ENCODE peak calls at places on chromosomes 4 and X, in nine cellular contexts. One of them, this sample, is unnamed.
A peak's percentile ranks its signal among the peaks of the same experiment; 100 is the strongest.

GRCh38 chrX:71493111-71493613 is 39.7 kb upstream of the OGT start:
- DNase-seq in psoas muscle: no peak
- DNase-seq in activated CD8-positive, alpha-beta memory T cell treated with anti-CD3 and anti-CD28 coated beads for 48 hours: no peak
- DNase-seq in activated T-helper 1 cell treated with Interleukin-2 at 50 U/mL for 16 hours: no peak
- DNase-seq in SW480: no peak
- DNase-seq in foreskin fibroblast: peak; percentile 13
- DNase-seq in GM19239: no peak
- DNase-seq in right atrium auricular region: no peak
- DNase-seq in iris pigment epithelial cell: peak; percentile 33
- DNase-seq in this sample: peak; percentile 22

GRCh38 chr4:91924625-91925024 is 379.1 kb upstream of the GRID2 start:
- DNase-seq in activated CD8-positive, alpha-beta memory T cell treated with anti-CD3 and anti-CD28 coated beads for 48 hours: no peak
- DNase-seq in right atrium auricular region: no peak
- DNase-seq in foreskin fibroblast: no peak
- DNase-seq in SW480: no peak
- DNase-seq in iris pigment epithelial cell: no peak
- DNase-seq in GM19239: no peak
- DNase-seq in psoas muscle: no peak
- DNase-seq in activated T-helper 1 cell treated with Interleukin-2 at 50 U/mL for 16 hours: no peak
- DNase-seq in this sample: no peak

GRCh38 chr4:120517966-120518365 is 404.6 kb downstream of the PRDM5 start:
- DNase-seq in foreskin fibroblast: peak; percentile 81
- DNase-seq in iris pigment epithelial cell: peak; percentile 79
- DNase-seq in right atrium auricular region: peak; percentile 58
- DNase-seq in activated CD8-positive, alpha-beta memory T cell treated with anti-CD3 and anti-CD28 coated beads for 48 hours: no peak
- DNase-seq in psoas muscle: no peak
- DNase-seq in GM19239: no peak
- DNase-seq in activated T-helper 1 cell treated with Interleukin-2 at 50 U/mL for 16 hours: no peak
- DNase-seq in SW480: peak; percentile 4
- DNase-seq in this sample: no peak

GRCh38 chrX:22950278-22951266 is 49.2 kb upstream of the DDX53 start:
- DNase-seq in activated CD8-positive, alpha-beta memory T cell treated with anti-CD3 and anti-CD28 coated beads for 48 hours: no peak
- DNase-seq in psoas muscle: no peak
- DNase-seq in right atrium auricular region: no peak
- DNase-seq in foreskin fibroblast: peak; percentile 88
- DNase-seq in GM19239: no peak
- DNase-seq in activated T-helper 1 cell treated with Interleukin-2 at 50 U/mL for 16 hours: no peak
- DNase-seq in SW480: peak; percentile 7
- DNase-seq in iris pigment epithelial cell: peak; percentile 92
- DNase-seq in this sample: no peak

GRCh38 chr4:153713840-153714239 is 29.8 kb downstream of the TLR2 start:
- DNase-seq in SW480: no peak
- DNase-seq in right atrium auricular region: no peak
- DNase-seq in foreskin fibroblast: peak; percentile 57
- DNase-seq in GM19239: no peak
- DNase-seq in activated CD8-positive, alpha-beta memory T cell treated with anti-CD3 and anti-CD28 coated beads for 48 hours: no peak
- DNase-seq in activated T-helper 1 cell treated with Interleukin-2 at 50 U/mL for 16 hours: no peak
- DNase-seq in psoas muscle: no peak
- DNase-seq in iris pigment epithelial cell: peak; percentile 31
- DNase-seq in this sample: no peak

GRCh38 chr4:175066923-175067627 is 148.9 kb downstream of the ADAM29 start:
- DNase-seq in iris pigment epithelial cell: peak; percentile 28
- DNase-seq in activated CD8-positive, alpha-beta memory T cell treated with anti-CD3 and anti-CD28 coated beads for 48 hours: no peak
- DNase-seq in right atrium auricular region: no peak
- DNase-seq in foreskin fibroblast: no peak
- DNase-seq in activated T-helper 1 cell treated with Interleukin-2 at 50 U/mL for 16 hours: no peak
- DNase-seq in SW480: no peak
- DNase-seq in GM19239: no peak
- DNase-seq in psoas muscle: no peak
- DNase-seq in this sample: no peak

GRCh38 chrX:153900806-153901752 is 3.4 kb upstream of the AVPR2 start:
- DNase-seq in SW480: peak; percentile 80
- DNase-seq in activated T-helper 1 cell treated with Interleukin-2 at 50 U/mL for 16 hours: peak; percentile 37
- DNase-seq in GM19239: peak; percentile 62
- DNase-seq in iris pigment epithelial cell: peak; percentile 90
- DNase-seq in foreskin fibroblast: peak; percentile 90
- DNase-seq in psoas muscle: peak; percentile 58
- DNase-seq in right atrium auricular region: no peak
- DNase-seq in activated CD8-positive, alpha-beta memory T cell treated with anti-CD3 and anti-CD28 coated beads for 48 hours: no peak
- DNase-seq in this sample: peak; percentile 63

GRCh38 chr4:153447175-153447887 is 18.8 kb upstream of the TMEM131L start:
- DNase-seq in GM19239: no peak
- DNase-seq in psoas muscle: no peak
- DNase-seq in SW480: no peak
- DNase-seq in activated T-helper 1 cell treated with Interleukin-2 at 50 U/mL for 16 hours: no peak
- DNase-seq in foreskin fibroblast: peak; percentile 65
- DNase-seq in iris pigment epithelial cell: peak; percentile 84
- DNase-seq in right atrium auricular region: no peak
- DNase-seq in activated CD8-positive, alpha-beta memory T cell treated with anti-CD3 and anti-CD28 coated beads for 48 hours: no peak
- DNase-seq in this sample: no peak

GRCh38 chr4:185210102-185210981 is 944 bp downstream of the SNX25 start:
- DNase-seq in foreskin fibroblast: peak; percentile 78
- DNase-seq in activated T-helper 1 cell treated with Interleukin-2 at 50 U/mL for 16 hours: peak; percentile 14
- DNase-seq in right atrium auricular region: no peak
- DNase-seq in psoas muscle: peak; percentile 61
- DNase-seq in activated CD8-positive, alpha-beta memory T cell treated with anti-CD3 and anti-CD28 coated beads for 48 hours: peak; percentile 22
- DNase-seq in GM19239: no peak
- DNase-seq in iris pigment epithelial cell: peak; percentile 69
- DNase-seq in SW480: peak; percentile 31
- DNase-seq in this sample: peak; percentile 62

GRCh38 chr4:187416236-187416635 is 579.3 kb upstream of the ZFP42 start:
- DNase-seq in SW480: no peak
- DNase-seq in right atrium auricular region: no peak
- DNase-seq in psoas muscle: no peak
- DNase-seq in foreskin fibroblast: peak; percentile 3
- DNase-seq in GM19239: no peak
- DNase-seq in iris pigment epithelial cell: no peak
- DNase-seq in activated CD8-positive, alpha-beta memory T cell treated with anti-CD3 and anti-CD28 coated beads for 48 hours: no peak
- DNase-seq in activated T-helper 1 cell treated with Interleukin-2 at 50 U/mL for 16 hours: no peak
- DNase-seq in this sample: no peak

GRCh38 chr4:5758741-5759140 is 47.7 kb downstream of the EVC start:
- DNase-seq in foreskin fibroblast: peak; percentile 97
- DNase-seq in iris pigment epithelial cell: peak; percentile 100
- DNase-seq in activated CD8-positive, alpha-beta memory T cell treated with anti-CD3 and anti-CD28 coated beads for 48 hours: no peak
- DNase-seq in psoas muscle: no peak
- DNase-seq in activated T-helper 1 cell treated with Interleukin-2 at 50 U/mL for 16 hours: no peak
- DNase-seq in GM19239: no peak
- DNase-seq in right atrium auricular region: peak; percentile 46
- DNase-seq in SW480: peak; percentile 89
- DNase-seq in this sample: no peak

GRCh38 chr4:5923306-5923830 is 30.5 kb upstream of the CRMP1 start:
- DNase-seq in right atrium auricular region: no peak
- DNase-seq in psoas muscle: no peak
- DNase-seq in activated T-helper 1 cell treated with Interleukin-2 at 50 U/mL for 16 hours: no peak
- DNase-seq in SW480: peak; percentile 14
- DNase-seq in iris pigment epithelial cell: no peak
- DNase-seq in GM19239: no peak
- DNase-seq in activated CD8-positive, alpha-beta memory T cell treated with anti-CD3 and anti-CD28 coated beads for 48 hours: no peak
- DNase-seq in foreskin fibroblast: no peak
- DNase-seq in this sample: no peak

GRCh38 chr4:5374577-5374976 is 323.3 kb downstream of the STK32B start:
- DNase-seq in activated CD8-positive, alpha-beta memory T cell treated with anti-CD3 and anti-CD28 coated beads for 48 hours: no peak
- DNase-seq in GM19239: no peak
- DNase-seq in psoas muscle: no peak
- DNase-seq in right atrium auricular region: peak; percentile 28
- DNase-seq in SW480: no peak
- DNase-seq in activated T-helper 1 cell treated with Interleukin-2 at 50 U/mL for 16 hours: no peak
- DNase-seq in iris pigment epithelial cell: no peak
- DNase-seq in foreskin fibroblast: no peak
- DNase-seq in this sample: no peak

GRCh38 chr4:49032440-49033161 is 46.5 kb downstream of the CWH43 start:
- DNase-seq in iris pigment epithelial cell: peak; percentile 17
- DNase-seq in SW480: peak; percentile 19
- DNase-seq in GM19239: no peak
- DNase-seq in activated T-helper 1 cell treated with Interleukin-2 at 50 U/mL for 16 hours: no peak
- DNase-seq in activated CD8-positive, alpha-beta memory T cell treated with anti-CD3 and anti-CD28 coated beads for 48 hours: no peak
- DNase-seq in right atrium auricular region: no peak
- DNase-seq in psoas muscle: no peak
- DNase-seq in foreskin fibroblast: peak; percentile 32
- DNase-seq in this sample: no peak

GRCh38 chrX:15202458-15203177 is 67.3 kb downstream of the ASB9 start:
- DNase-seq in SW480: no peak
- DNase-seq in right atrium auricular region: no peak
- DNase-seq in activated T-helper 1 cell treated with Interleukin-2 at 50 U/mL for 16 hours: no peak
- DNase-seq in activated CD8-positive, alpha-beta memory T cell treated with anti-CD3 and anti-CD28 coated beads for 48 hours: no peak
- DNase-seq in iris pigment epithelial cell: peak; percentile 46
- DNase-seq in GM19239: no peak
- DNase-seq in foreskin fibroblast: peak; percentile 28
- DNase-seq in psoas muscle: no peak
- DNase-seq in this sample: no peak

GRCh38 chr4:5722328-5722727 is 11.3 kb downstream of the EVC start:
- DNase-seq in psoas muscle: no peak
- DNase-seq in right atrium auricular region: no peak
- DNase-seq in activated CD8-positive, alpha-beta memory T cell treated with anti-CD3 and anti-CD28 coated beads for 48 hours: no peak
- DNase-seq in iris pigment epithelial cell: peak; percentile 53
- DNase-seq in GM19239: no peak
- DNase-seq in SW480: peak; percentile 11
- DNase-seq in activated T-helper 1 cell treated with Interleukin-2 at 50 U/mL for 16 hours: no peak
- DNase-seq in foreskin fibroblast: peak; percentile 76
- DNase-seq in this sample: no peak

GRCh38 chr4:147674073-147674472 is 9.9 kb downstream of the PRMT9 start:
- DNase-seq in iris pigment epithelial cell: peak; percentile 32
- DNase-seq in activated T-helper 1 cell treated with Interleukin-2 at 50 U/mL for 16 hours: no peak
- DNase-seq in GM19239: no peak
- DNase-seq in foreskin fibroblast: no peak
- DNase-seq in SW480: no peak
- DNase-seq in right atrium auricular region: no peak
- DNase-seq in activated CD8-positive, alpha-beta memory T cell treated with anti-CD3 and anti-CD28 coated beads for 48 hours: no peak
- DNase-seq in psoas muscle: no peak
- DNase-seq in this sample: no peak

GRCh38 chr4:88003261-88003660 is 4.2 kb upstream of the PKD2 start:
- DNase-seq in right atrium auricular region: no peak
- DNase-seq in iris pigment epithelial cell: no peak
- DNase-seq in SW480: no peak
- DNase-seq in psoas muscle: no peak
- DNase-seq in activated CD8-positive, alpha-beta memory T cell treated with anti-CD3 and anti-CD28 coated beads for 48 hours: no peak
- DNase-seq in foreskin fibroblast: peak; percentile 40
- DNase-seq in activated T-helper 1 cell treated with Interleukin-2 at 50 U/mL for 16 hours: no peak
- DNase-seq in GM19239: no peak
- DNase-seq in this sample: no peak

GRCh38 chrX:66328950-66329596 is 165.0 kb downstream of the HEPH start:
- DNase-seq in SW480: no peak
- DNase-seq in iris pigment epithelial cell: no peak
- DNase-seq in GM19239: no peak
- DNase-seq in foreskin fibroblast: no peak
- DNase-seq in psoas muscle: no peak
- DNase-seq in right atrium auricular region: no peak
- DNase-seq in activated T-helper 1 cell treated with Interleukin-2 at 50 U/mL for 16 hours: no peak
- DNase-seq in activated CD8-positive, alpha-beta memory T cell treated with anti-CD3 and anti-CD28 coated beads for 48 hours: no peak
- DNase-seq in this sample: peak; percentile 11

GRCh38 chrX:12814434-12814833 is 23.2 kb downstream of the PRPS2 start:
- DNase-seq in foreskin fibroblast: peak; percentile 72
- DNase-seq in GM19239: peak; percentile 4
- DNase-seq in SW480: peak; percentile 25
- DNase-seq in activated T-helper 1 cell treated with Interleukin-2 at 50 U/mL for 16 hours: no peak
- DNase-seq in iris pigment epithelial cell: peak; percentile 65
- DNase-seq in activated CD8-positive, alpha-beta memory T cell treated with anti-CD3 and anti-CD28 coated beads for 48 hours: no peak
- DNase-seq in right atrium auricular region: no peak
- DNase-seq in psoas muscle: no peak
- DNase-seq in this sample: no peak

GRCh38 chr4:124810814-124811213 is 98.3 kb upstream of the ANKRD50 start:
- DNase-seq in GM19239: no peak
- DNase-seq in SW480: no peak
- DNase-seq in activated T-helper 1 cell treated with Interleukin-2 at 50 U/mL for 16 hours: no peak
- DNase-seq in foreskin fibroblast: no peak
- DNase-seq in activated CD8-positive, alpha-beta memory T cell treated with anti-CD3 and anti-CD28 coated beads for 48 hours: no peak
- DNase-seq in psoas muscle: no peak
- DNase-seq in right atrium auricular region: no peak
- DNase-seq in iris pigment epithelial cell: no peak
- DNase-seq in this sample: no peak

GRCh38 chr4:111755571-111755970 is 389.7 kb upstream of the FAM241A start:
- DNase-seq in iris pigment epithelial cell: no peak
- DNase-seq in activated CD8-positive, alpha-beta memory T cell treated with anti-CD3 and anti-CD28 coated beads for 48 hours: no peak
- DNase-seq in right atrium auricular region: no peak
- DNase-seq in SW480: no peak
- DNase-seq in foreskin fibroblast: no peak
- DNase-seq in GM19239: no peak
- DNase-seq in activated T-helper 1 cell treated with Interleukin-2 at 50 U/mL for 16 hours: no peak
- DNase-seq in psoas muscle: no peak
- DNase-seq in this sample: no peak

GRCh38 chrX:24371391-24371972 is 11.0 kb downstream of the SUPT20HL1 start:
- DNase-seq in psoas muscle: peak; percentile 31
- DNase-seq in GM19239: peak; percentile 32
- DNase-seq in activated T-helper 1 cell treated with Interleukin-2 at 50 U/mL for 16 hours: peak; percentile 26
- DNase-seq in activated CD8-positive, alpha-beta memory T cell treated with anti-CD3 and anti-CD28 coated beads for 48 hours: peak; percentile 43
- DNase-seq in iris pigment epithelial cell: peak; percentile 59
- DNase-seq in SW480: peak; percentile 50
- DNase-seq in foreskin fibroblast: peak; percentile 62
- DNase-seq in right atrium auricular region: peak; percentile 68
- DNase-seq in this sample: peak; percentile 39

GRCh38 chrX:3550160-3550765 is 163.2 kb downstream of the PRKX start:
- DNase-seq in foreskin fibroblast: peak; percentile 8
- DNase-seq in psoas muscle: no peak
- DNase-seq in right atrium auricular region: no peak
- DNase-seq in activated CD8-positive, alpha-beta memory T cell treated with anti-CD3 and anti-CD28 coated beads for 48 hours: no peak
- DNase-seq in activated T-helper 1 cell treated with Interleukin-2 at 50 U/mL for 16 hours: no peak
- DNase-seq in iris pigment epithelial cell: peak; percentile 12
- DNase-seq in GM19239: no peak
- DNase-seq in SW480: peak; percentile 51
- DNase-seq in this sample: no peak

GRCh38 chr4:73432169-73433000 is 3.6 kb upstream of the AFP start:
- DNase-seq in iris pigment epithelial cell: no peak
- DNase-seq in psoas muscle: no peak
- DNase-seq in activated CD8-positive, alpha-beta memory T cell treated with anti-CD3 and anti-CD28 coated beads for 48 hours: no peak
- DNase-seq in foreskin fibroblast: no peak
- DNase-seq in activated T-helper 1 cell treated with Interleukin-2 at 50 U/mL for 16 hours: no peak
- DNase-seq in right atrium auricular region: no peak
- DNase-seq in SW480: no peak
- DNase-seq in GM19239: no peak
- DNase-seq in this sample: no peak

GRCh38 chr4:102781570-102781969 is 20.8 kb upstream of the MANBA start:
- DNase-seq in iris pigment epithelial cell: no peak
- DNase-seq in activated CD8-positive, alpha-beta memory T cell treated with anti-CD3 and anti-CD28 coated beads for 48 hours: no peak
- DNase-seq in SW480: no peak
- DNase-seq in psoas muscle: no peak
- DNase-seq in right atrium auricular region: no peak
- DNase-seq in foreskin fibroblast: no peak
- DNase-seq in GM19239: no peak
- DNase-seq in activated T-helper 1 cell treated with Interleukin-2 at 50 U/mL for 16 hours: no peak
- DNase-seq in this sample: no peak

GRCh38 chr4:6225469-6225868 is 25.1 kb upstream of the JAKMIP1 start:
- DNase-seq in psoas muscle: no peak
- DNase-seq in activated T-helper 1 cell treated with Interleukin-2 at 50 U/mL for 16 hours: no peak
- DNase-seq in activated CD8-positive, alpha-beta memory T cell treated with anti-CD3 and anti-CD28 coated beads for 48 hours: no peak
- DNase-seq in GM19239: no peak
- DNase-seq in foreskin fibroblast: peak; percentile 41
- DNase-seq in iris pigment epithelial cell: peak; percentile 14
- DNase-seq in SW480: peak; percentile 20
- DNase-seq in right atrium auricular region: no peak
- DNase-seq in this sample: no peak

This sample was measured in left ventricle myocardium superior.